ENCODE peak calls at places on chromosomes 11 and 22, in five cellular contexts. U is IMR-90, A is K562, D is GM12878, X is HepG2. S is an unnamed sample. For H3K9me3, the result is how much of the 10 kb centered on the place peaks cover.

GRCh38 chr22:30421695-30422480 is 3.7 kb upstream of the MTFP1 start:
- DNase-seq in U (no peak), A (peak), D (no peak), X (peak), S (no peak)

GRCh38 chr22:38657248-38657909 is 941 bp downstream of the CBY1 start:
- DNase-seq in U (no peak), A (peak), D (no peak), X (peak), S (peak)

GRCh38 chr11:116697011-116697410 is 75.8 kb downstream of the BUD13 start:
- DNase-seq in U (no peak), A (no peak), D (no peak), X (no peak), S (no peak)

GRCh38 chr11:33959855-33960400 is 68.1 kb upstream of the LMO2 start:
- DNase-seq in U (no peak), A (no peak), D (no peak), X (no peak), S (no peak)

GRCh38 chr22:30685178-30685577 is 9.5 kb upstream of the OSBP2 start:
- DNase-seq in U (no peak), A (no peak), D (no peak), X (no peak), S (no peak)

GRCh38 chr11:134535029-134536025 is 123.3 kb upstream of the B3GAT1 start:
- DNase-seq in U (no peak), A (no peak), D (no peak), X (no peak), S (no peak)

GRCh38 chr11:12893787-12894672 is 115.1 kb upstream of the RASSF10 start:
- DNase-seq in U (peak), A (peak), D (no peak), X (peak), S (peak)

GRCh38 chr11:20155683-20156279 is 4.5 kb downstream of the DBX1 start:
- DNase-seq in U (no peak), A (no peak), D (no peak), X (no peak), S (no peak)

GRCh38 chr11:106644824-106645223 is 373.5 kb downstream of the GUCY1A2 start:
- DNase-seq in U (peak), A (no peak), D (no peak), X (no peak), S (no peak)

GRCh38 chr11:47915407-47916137 is 64.8 kb upstream of the PTPRJ start:
- DNase-seq in U (no peak), A (no peak), D (no peak), X (peak), S (no peak)

GRCh38 chr11:83004855-83005556 is 66.7 kb downstream of the RAB30 start:
- DNase-seq in U (no peak), A (no peak), D (no peak), X (no peak), S (no peak)

GRCh38 chr11:21485426-21485825 is 707.5 kb upstream of the ANO5 start:
- DNase-seq in U (no peak), A (no peak), D (no peak), X (no peak), S (no peak)

GRCh38 chr11:33735166-33735425 is 1.1 kb downstream of the CD59 start:
- DNase-seq in U (no peak), A (no peak), D (no peak), X (no peak), S (no peak)

GRCh38 chr11:83008581-83008923 is 63.1 kb downstream of the RAB30 start:
- DNase-seq in U (peak), A (peak), D (no peak), X (peak), S (no peak)

GRCh38 chr11:117228091-117228490 is 3.8 kb downstream of the PCSK7 start:
- DNase-seq in U (no peak), A (no peak), D (no peak), X (no peak), S (no peak)

GRCh38 chr11:92986585-92986984 is 17.1 kb downstream of the MTNR1B start:
- DNase-seq in U (no peak), A (no peak), D (no peak), X (no peak), S (no peak)

GRCh38 chr22:36971305-36971704 is 47.9 kb downstream of the TST start:
- DNase-seq in U (no peak), A (no peak), D (no peak), X (no peak), S (no peak)

DNA sequence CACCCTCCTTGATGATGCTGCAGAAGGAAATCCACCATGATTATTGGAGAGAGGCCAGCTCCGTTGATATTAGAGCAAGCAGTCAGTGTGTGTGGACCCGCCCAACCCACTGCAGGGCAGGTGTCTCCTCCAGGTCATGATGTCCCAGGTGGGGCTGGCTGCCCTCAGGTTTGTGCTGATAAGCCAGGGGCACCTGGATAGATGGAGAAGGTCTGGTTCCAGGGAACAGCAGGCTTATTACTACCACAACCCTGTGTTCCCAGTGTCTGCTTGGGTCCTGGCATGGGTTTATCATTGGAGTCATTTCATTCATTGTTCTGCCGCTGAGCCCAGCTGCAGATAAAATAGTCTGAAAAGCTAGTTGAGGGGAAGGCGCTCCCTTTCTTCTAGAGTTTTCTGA is 181.1 kb upstream of the NECTIN1 start:
- DNase-seq in U (no peak), A (no peak), D (no peak), X (no peak), S (no peak)
- TF ChIP-seq BHLHE40 in U (no peak), A (no peak), D (no peak), X (no peak), S (no peak)

DNA sequence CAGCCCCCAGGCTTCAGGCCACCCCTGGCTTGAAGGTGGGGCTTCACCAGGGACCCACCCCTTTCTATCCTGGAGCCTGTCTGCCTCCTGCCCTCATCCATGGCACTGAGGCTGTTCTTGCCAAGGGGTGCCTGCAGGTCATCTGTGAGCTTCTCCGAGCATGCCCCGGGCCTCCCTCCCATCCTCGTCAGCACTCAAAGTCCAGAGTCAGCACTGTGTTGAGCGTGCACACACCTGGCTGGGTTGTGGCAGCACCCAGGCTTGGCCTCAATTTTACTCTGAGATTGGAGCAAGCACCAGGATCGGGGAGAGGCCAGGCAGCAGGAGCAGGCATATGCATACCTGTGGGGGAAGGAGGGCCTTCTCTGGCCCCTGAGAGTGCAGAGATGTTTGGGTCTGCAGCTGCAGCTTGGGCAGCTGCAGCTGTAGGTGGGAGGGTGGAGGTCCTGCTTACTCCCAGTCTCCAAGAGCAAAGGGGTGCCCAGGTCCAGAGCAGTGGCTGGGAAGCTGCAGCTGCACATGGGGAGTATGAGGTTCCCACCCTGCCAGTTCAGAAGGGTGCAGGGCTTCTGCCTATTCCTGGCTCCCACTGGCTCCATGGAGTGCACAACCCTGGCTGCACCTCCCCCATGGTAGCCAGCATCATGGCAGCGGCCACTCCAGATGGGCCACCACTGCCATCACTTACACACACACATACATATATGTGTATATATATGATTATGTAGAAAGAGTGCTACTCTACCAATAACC is 488.7 kb downstream of the JRKL start:
- DNase-seq in U (no peak), A (no peak), D (no peak), X (no peak), S (no peak)
- H3K9me3 ChIP-seq in U (under half), A (under half), D (under half), X (under half), S (under half)

DNA sequence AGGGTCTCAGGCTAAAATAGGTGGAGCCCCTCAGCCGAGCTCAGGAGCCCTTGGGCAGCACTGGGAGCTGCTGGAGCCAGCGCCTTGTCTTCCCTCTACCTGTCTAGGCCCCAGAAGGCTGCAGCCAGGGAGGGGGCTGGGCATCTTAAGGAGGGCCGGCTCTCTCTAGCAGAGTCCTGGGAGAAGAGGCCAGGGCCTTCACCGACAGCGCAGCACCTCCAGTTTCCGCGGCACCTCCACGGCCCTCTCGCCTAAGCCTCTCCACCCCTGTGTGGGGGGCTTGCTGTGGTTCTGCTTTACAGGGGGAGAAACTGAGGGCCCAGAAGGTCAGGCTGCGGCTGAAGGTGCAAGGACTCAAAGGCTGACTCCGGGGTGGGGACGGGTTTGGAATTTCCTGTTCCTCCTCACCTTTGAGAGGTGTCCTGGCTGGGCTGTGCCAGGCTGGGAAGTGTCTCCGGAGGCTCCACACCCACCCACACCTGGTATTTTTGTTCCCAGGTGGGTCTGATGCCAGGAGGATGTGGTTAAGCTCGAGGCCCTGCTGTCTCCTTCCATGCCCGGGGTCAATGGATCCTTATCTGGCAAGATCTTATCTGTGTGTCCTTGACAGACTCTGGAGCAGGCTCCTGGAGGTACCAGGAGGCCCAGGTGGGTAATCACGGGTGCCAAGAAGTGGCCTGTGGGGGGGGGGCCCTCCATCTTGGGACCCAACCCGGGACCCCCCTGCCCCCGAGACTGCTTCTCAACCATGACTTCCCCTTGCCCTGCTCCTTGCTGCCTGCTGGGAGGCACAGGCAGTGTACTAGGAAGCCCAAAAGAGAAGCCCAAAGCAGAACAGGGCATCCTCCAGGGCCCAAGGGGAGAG is 95.3 kb upstream of the FGF3 start:
- DNase-seq in U (no peak), A (no peak), D (no peak), X (no peak), S (no peak)
- TF ChIP-seq RFX5 in U (no peak), A (no peak), D (no peak), X (no peak), S (no peak)

GRCh38 chr22:46674367-46674781 is 54.2 kb downstream of the GRAMD4 start:
- DNase-seq in U (no peak), A (no peak), D (no peak), X (no peak), S (no peak)
- TF ChIP-seq BHLHE40 in U (no peak), A (no peak), D (no peak), X (no peak), S (no peak)

GRCh38 chr22:47619631-47620030 is 857.2 kb downstream of the TBC1D22A start:
- DNase-seq in U (no peak), A (no peak), D (no peak), X (no peak), S (no peak)

GRCh38 chr22:47618611-47619010 is 856.2 kb downstream of the TBC1D22A start:
- DNase-seq in U (no peak), A (no peak), D (no peak), X (no peak), S (no peak)

GRCh38 chr22:47622541-47622940 is 860.1 kb downstream of the TBC1D22A start:
- DNase-seq in U (no peak), A (no peak), D (no peak), X (no peak), S (no peak)

GRCh38 chr22:47621253-47621652 is 858.8 kb downstream of the TBC1D22A start:
- DNase-seq in U (no peak), A (no peak), D (no peak), X (no peak), S (no peak)

GRCh38 chr22:47620391-47620790 is 857.9 kb downstream of the TBC1D22A start:
- DNase-seq in U (no peak), A (no peak), D (no peak), X (no peak), S (no peak)
- H3K9me3 ChIP-seq in U (half or more), A (under half), D (under half), X (under half), S (under half)

GRCh38 chr11:126288237-126288636 is 5.3 kb downstream of the TIRAP start:
- DNase-seq in U (no peak), A (no peak), D (no peak), X (no peak), S (no peak)

GRCh38 chr11:126282742-126283591 is at the start of gene TIRAP:
- DNase-seq in U (peak), A (peak), D (no peak), X (peak), S (peak)

GRCh38 chr11:126282361-126282741 is 542 bp upstream of the TIRAP start:
- DNase-seq in U (peak), A (no peak), D (no peak), X (peak), S (no peak)

GRCh38 chr11:126281666-126282175 is 1.2 kb upstream of the TIRAP start:
- DNase-seq in U (no peak), A (no peak), D (no peak), X (no peak), S (no peak)

DNA sequence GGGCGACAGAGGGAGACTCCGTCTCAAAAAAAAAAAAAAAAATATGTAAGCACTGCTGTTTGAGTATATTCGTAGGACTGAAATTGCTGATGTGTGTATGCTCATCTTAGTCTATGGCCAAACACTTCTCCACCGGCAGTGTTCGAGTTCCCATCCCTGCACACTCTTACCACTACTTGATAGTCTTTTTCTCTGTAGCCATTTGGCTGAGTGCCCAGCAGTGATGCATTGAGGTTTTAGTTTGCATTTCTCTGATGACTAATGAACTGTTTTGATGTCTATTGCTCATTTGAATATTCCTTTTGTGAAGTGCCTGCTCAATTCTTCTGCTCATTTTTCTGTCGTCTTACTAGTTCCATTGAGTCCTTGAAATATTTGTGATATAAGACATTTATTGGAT is 1.9 kb downstream of the TIRAP start:
- DNase-seq in U (peak), A (peak), D (peak), X (peak), S (peak)
- TF ChIP-seq RFX5 in U (no peak), A (no peak), D (no peak), X (no peak), S (no peak)

S was measured in A549.